ENCODE peak calls at places on chromosomes 5 and 9, in five cellular contexts. G is hepatocyte; N is SJSA1; T is CD8-positive, alpha-beta memory T cell; V is GM23248. D is an unnamed sample.

GRCh38 chr9:133141833-133142594 is 21.0 kb upstream of the RALGDS start:
- DNase-seq in T (peak), N (no peak), V (no peak), G (no peak), D (no peak)

GRCh38 chr9:134626576-134627416 is 14.8 kb upstream of the COL5A1 start:
- DNase-seq in N (peak), T (no peak), G (peak), V (no peak), D (peak)

GRCh38 chr9:26801772-26802171 is 90.8 kb downstream of the CAAP1 start:
- DNase-seq in G (no peak), T (no peak), V (no peak), N (no peak), D (no peak)

GRCh38 chr9:135454737-135455136 is 24.8 kb upstream of the PPP1R26 start:
- DNase-seq in N (no peak), V (no peak), T (no peak), G (no peak), D (no peak)

GRCh38 chr5:9716838-9717281 is 86.7 kb upstream of the TAS2R1 start:
- DNase-seq in G (no peak), T (no peak), V (peak), N (peak), D (peak)

GRCh38 chr5:174145821-174146220 is 100.3 kb downstream of the NSG2 start:
- DNase-seq in T (no peak), V (peak), G (no peak), N (peak), D (no peak)

GRCh38 chr5:123950701-123951100 is 438.7 kb downstream of the CSNK1G3 start:
- DNase-seq in V (peak), G (no peak), N (no peak), T (no peak), D (no peak)

GRCh38 chr5:116626272-116626723 is 51.7 kb upstream of the SEMA6A start:
- DNase-seq in G (peak), T (no peak), V (peak), N (peak), D (no peak)

GRCh38 chr5:135191084-135191826 is 157.2 kb upstream of the PITX1 start:
- DNase-seq in V (peak), G (peak), T (peak), N (peak), D (peak)

GRCh38 chr5:143177263-143177994 is 226.1 kb downstream of the NR3C1 start:
- DNase-seq in N (peak), G (peak), T (no peak), V (peak), D (no peak)

GRCh38 chr5:135484563-135485157 is 32.5 kb upstream of the TIFAB start:
- DNase-seq in N (no peak), V (no peak), T (no peak), G (no peak), D (no peak)

GRCh38 chr5:103896593-103896992 is 334.0 kb upstream of the NUDT12 start:
- DNase-seq in T (no peak), N (no peak), V (no peak), G (no peak), D (no peak)

GRCh38 chr9:113599647-113600476 is 136.3 kb downstream of the RGS3 start:
- DNase-seq in T (no peak), G (peak), N (peak), V (peak), D (no peak)

GRCh38 chr5:24363789-24364534 is 280.8 kb downstream of the CDH10 start:
- DNase-seq in N (no peak), V (no peak), T (no peak), G (no peak), D (no peak)

GRCh38 chr9:98533866-98534265 is 174.9 kb downstream of the GABBR2 start:
- DNase-seq in V (no peak), N (no peak), T (no peak), G (no peak), D (no peak)

GRCh38 chr9:126804696-126805545 is at the start of gene ZBTB43:
- DNase-seq in G (peak), T (peak), V (peak), N (peak), D (peak)

GRCh38 chr9:121885345-121885901 is 207.7 kb downstream of the TTLL11 start:
- DNase-seq in V (no peak), N (no peak), T (no peak), G (no peak), D (no peak)
- H3K27ac ChIP-seq in V (no peak), N (no peak), T (no peak), G (no peak), D (no peak)

DNA sequence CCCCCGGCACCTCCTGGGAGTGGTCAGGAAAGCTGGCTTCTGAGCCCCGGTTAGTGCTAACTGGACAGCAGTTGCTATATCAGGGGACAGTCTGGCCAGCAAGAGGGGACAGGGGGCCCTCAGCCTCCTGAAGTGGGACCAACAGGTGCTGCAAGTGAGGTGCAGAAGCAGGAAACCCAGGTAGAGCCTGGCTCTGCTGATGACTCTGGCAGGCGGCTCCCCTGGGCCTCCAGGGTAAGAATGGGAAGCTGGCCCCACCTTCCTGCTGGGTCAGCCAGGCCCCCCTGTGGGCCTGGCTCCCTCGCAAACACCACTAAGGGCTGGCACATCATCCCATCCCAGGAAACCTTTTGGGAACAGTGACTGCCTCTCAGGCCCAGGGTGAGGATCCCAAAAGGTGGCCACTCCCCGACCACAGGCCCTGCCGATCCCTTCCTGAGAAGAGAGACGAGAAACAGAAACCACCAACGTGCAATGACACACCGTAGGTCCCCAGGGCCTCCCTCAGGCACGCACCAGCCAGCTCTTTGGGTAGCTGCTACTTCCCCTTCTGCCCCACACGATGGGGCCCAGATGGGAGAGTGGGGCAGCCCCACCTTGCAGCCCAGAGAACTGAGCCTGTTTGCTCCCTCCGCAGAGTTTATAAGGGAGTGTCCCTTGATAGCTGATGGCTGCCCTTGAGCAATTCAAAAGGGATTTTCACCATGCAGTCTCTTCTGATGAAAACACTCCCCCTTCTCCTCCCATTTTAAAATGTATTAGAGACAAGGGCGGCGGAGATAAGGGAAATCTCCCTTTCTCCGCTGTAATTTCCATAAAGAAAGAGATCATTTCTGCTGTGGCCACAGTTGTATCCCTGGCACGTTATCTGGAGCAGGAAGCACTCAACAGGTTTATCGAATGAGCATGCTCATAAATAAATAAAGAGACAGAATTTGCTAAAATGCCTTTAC is 76.8 kb downstream of the STK10 start:
- DNase-seq in T (peak), N (peak), V (peak), G (peak), D (no peak)
- H3K4me3 ChIP-seq in T (peak), N (peak), V (peak), G (no peak), D (no peak)

GRCh38 chr5:109907751-109908150 is 218.0 kb downstream of the MAN2A1 start:
- DNase-seq in T (no peak), N (no peak), G (peak), V (peak), D (no peak)
- H3K27ac ChIP-seq in T (no peak), N (no peak), G (no peak), V (no peak), D (no peak)

DNA sequence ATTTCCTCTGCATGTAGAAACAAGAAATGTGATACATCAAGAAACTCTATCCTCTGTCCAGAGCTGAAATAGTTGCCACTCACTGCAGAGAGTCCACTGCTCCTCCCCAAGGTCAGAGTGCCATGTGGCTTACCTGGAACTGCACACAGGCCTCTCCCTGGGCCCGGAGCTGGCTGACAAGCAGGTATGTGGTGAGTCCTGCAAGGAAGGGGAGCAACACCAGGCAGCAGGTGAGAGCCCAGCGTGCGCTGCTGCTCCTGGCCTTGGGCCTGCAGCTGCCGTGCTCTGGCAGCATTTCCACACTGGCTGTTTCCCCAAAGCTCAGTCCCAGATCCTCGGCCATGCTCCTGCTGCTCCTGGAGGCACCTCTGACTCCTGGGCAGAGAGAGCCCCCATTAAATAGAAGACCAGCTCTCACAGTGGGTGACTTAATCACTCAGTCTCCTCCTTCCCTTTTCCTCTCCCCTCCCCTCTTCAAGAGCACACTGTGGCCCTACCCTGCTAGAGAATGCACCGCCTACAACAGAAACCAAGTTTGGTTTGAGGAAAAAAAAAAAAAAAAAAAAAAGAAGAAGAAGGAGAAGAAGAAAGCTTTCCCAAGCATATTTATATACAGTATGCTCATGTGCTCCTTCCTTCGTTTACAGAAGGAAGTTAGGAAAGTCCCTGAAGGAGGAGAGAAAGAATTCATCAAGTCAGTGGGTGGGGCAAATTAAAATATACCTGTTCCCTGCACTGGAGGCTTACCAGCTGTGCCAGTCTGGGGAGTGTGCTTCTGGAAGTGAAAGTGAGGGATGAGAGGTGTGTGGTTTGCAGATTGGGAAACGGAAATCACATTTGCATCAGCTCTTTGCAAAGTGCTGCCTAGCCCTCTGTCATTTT is at the start of gene TNFSF15:
- DNase-seq in T (no peak), G (peak), N (no peak), V (no peak), D (peak)
- H3K4me3 ChIP-seq in T (no peak), G (peak), N (no peak), V (no peak), D (no peak)

GRCh38 chr5:172412724-172413260 is 41.5 kb downstream of the SH3PXD2B start:
- DNase-seq in G (peak), V (peak), T (no peak), N (peak), D (peak)
- H3K27ac ChIP-seq in G (peak), V (peak), T (no peak), N (peak), D (no peak)

GRCh38 chr5:115069087-115069968 is 100.4 kb downstream of the TRIM36 start:
- DNase-seq in T (no peak), N (no peak), V (peak), G (peak), D (peak)
- H3K4me3 ChIP-seq in T (no peak), N (no peak), V (no peak), G (no peak), D (no peak)

DNA sequence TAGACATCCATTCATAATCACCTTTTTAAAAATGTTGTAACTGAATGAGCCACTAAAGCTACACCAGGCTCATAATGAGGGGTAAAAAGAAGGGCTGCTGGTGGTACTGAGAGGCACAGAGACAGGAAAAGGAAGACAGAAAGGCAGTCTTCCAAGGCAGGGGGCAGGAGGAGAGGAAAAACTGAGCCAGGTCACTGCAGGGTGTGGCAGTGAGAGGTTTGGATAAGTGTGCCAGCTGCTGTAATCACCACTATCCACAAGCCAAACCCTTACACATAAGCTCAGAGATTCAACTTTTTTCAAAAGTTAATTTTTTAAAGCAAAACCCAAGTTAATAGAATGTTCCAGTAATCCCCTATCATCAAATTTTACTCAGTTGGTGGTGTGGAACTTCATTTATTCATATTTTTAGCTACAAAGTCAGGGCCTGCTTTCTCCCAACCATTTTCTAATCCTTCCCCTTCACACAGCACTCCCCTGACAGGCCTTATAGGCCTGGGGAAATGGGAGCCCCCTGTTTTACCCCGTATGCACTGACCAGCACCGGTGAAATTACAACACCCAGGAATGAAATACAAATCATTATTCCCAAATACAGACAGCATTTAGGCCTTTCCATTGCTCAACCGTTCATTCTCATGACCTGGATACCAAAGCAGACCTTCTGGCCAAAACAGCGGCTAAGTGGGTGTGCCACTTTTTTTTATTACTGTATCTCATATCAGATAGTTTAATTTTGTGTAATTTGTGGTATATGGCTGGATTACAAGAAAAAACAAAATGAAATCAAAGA is 76.3 kb downstream of the EFNA5 start:
- DNase-seq in N (no peak), V (peak), T (no peak), G (no peak), D (no peak)
- H3K27ac ChIP-seq in N (no peak), V (no peak), T (no peak), G (no peak), D (no peak)

DNA sequence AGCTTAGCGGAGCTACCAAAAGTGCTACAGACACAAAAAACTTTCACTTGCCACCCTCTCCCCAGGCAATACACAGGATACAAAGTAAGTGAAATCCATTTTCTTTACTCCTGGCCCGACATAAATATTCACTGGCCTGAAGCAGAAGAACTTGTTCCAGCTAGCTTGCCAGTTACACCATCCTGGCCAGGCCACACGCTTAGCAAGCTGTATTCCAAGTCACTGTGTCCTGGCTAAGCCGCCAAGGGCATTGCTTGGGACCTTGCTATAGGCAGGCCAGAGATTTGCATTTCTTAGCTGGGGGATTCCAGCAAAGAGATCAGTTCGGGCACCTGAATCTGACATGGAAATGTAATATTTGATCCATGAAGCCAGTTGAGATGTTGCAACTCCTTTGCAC is 71.0 kb upstream of the SLC1A3 start:
- DNase-seq in N (no peak), V (no peak), T (no peak), G (no peak), D (no peak)
- H3K4me3 ChIP-seq in N (no peak), V (no peak), T (no peak), G (no peak), D (no peak)

D was measured in cardiac muscle cell.